ENCODE peak calls at places on chromosomes 16 and 17, in five cellular contexts. F is transverse colon, C is tibial artery, J is lung, P is A549. L is an unnamed sample.

GRCh38 chr16:30068750-30069574 is 3.4 kb downstream of the ALDOA start:
- DNase-seq in F (peak), C (no peak), J (no peak), P (peak), L (no peak)

GRCh38 chr17:48612456-48612853 is 1.6 kb upstream of the HOXB7 start:
- DNase-seq in F (no peak), C (no peak), J (no peak), P (peak), L (no peak)

GRCh38 chr17:74394977-74395376 is 27.7 kb downstream of the GPR142 start:
- DNase-seq in F (peak), C (no peak), J (no peak), P (peak), L (no peak)

GRCh38 chr16:62225675-62226074 is 189.4 kb upstream of the CDH8 start:
- DNase-seq in F (peak), C (peak), J (peak), P (peak), L (peak)

GRCh38 chr17:32020943-32021617 is 13.9 kb downstream of the LRRC37B start:
- DNase-seq in F (no peak), C (no peak), J (no peak), P (no peak), L (no peak)

GRCh38 chr17:16415031-16415924 is at the start of gene TRPV2:
- DNase-seq in F (peak), C (no peak), J (no peak), P (peak), L (no peak)

GRCh38 chr16:66677179-66677578 is 19.4 kb downstream of the CMTM4 start:
- DNase-seq in F (no peak), C (no peak), J (no peak), P (no peak), L (no peak)

GRCh38 chr17:42088736-42089135 is 9.5 kb downstream of the ZNF385C start:
- DNase-seq in F (no peak), C (no peak), J (no peak), P (no peak), L (no peak)

GRCh38 chr16:72468582-72468981 is 296.6 kb upstream of the PMFBP1 start:
- DNase-seq in F (no peak), C (no peak), J (no peak), P (no peak), L (no peak)

GRCh38 chr16:21116148-21116693 is 34.4 kb downstream of the DNAH3 start:
- DNase-seq in F (no peak), C (no peak), J (no peak), P (no peak), L (no peak)

GRCh38 chr16:5451641-5452040 is 354.0 kb upstream of the EEF2KMT start:
- DNase-seq in F (no peak), C (no peak), J (no peak), P (no peak), L (no peak)

GRCh38 chr17:27939489-27940465 is 46.6 kb upstream of the LYRM9 start:
- DNase-seq in F (no peak), C (no peak), J (no peak), P (no peak), L (no peak)

GRCh38 chr17:63701477-63702222 is 1.7 kb upstream of the LIMD2 start:
- DNase-seq in F (peak), C (no peak), J (no peak), P (no peak), L (peak)

GRCh38 chr16:83704656-83705055 is 103.1 kb upstream of the HSBP1 start:
- DNase-seq in F (no peak), C (no peak), J (no peak), P (no peak), L (no peak)

GRCh38 chr16:83606486-83607030 is 201.2 kb upstream of the HSBP1 start:
- DNase-seq in F (no peak), C (no peak), J (no peak), P (peak), L (no peak)

GRCh38 chr16:81494434-81494806 is 49.8 kb downstream of the CMIP start:
- DNase-seq in F (no peak), C (no peak), J (no peak), P (no peak), L (no peak)

GRCh38 chr17:16328997-16329396 is 24.3 kb downstream of the CENPV start:
- DNase-seq in F (no peak), C (no peak), J (no peak), P (no peak), L (no peak)

GRCh38 chr17:76003915-76004314 is 3.3 kb downstream of the CDK3 start:
- DNase-seq in F (no peak), C (no peak), J (no peak), P (no peak), L (peak)

GRCh38 chr17:40153603-40154238 is 13.4 kb downstream of the CASC3 start:
- DNase-seq in F (no peak), C (no peak), J (no peak), P (no peak), L (no peak)

GRCh38 chr16:85665929-85666328 is 22.8 kb downstream of the GINS2 start:
- DNase-seq in F (no peak), C (no peak), J (no peak), P (no peak), L (no peak)

GRCh38 chr17:42333053-42333452 is 44.8 kb downstream of the STAT5A start:
- DNase-seq in F (no peak), C (no peak), J (no peak), P (no peak), L (no peak)

GRCh38 chr16:72856797-72857196 is 191.1 kb downstream of the ZFHX3 start:
- DNase-seq in F (no peak), C (no peak), J (no peak), P (peak), L (no peak)

GRCh38 chr17:6456914-6457687 is 12.8 kb downstream of the PIMREG start:
- DNase-seq in F (peak), C (no peak), J (no peak), P (peak), L (no peak)

DNA sequence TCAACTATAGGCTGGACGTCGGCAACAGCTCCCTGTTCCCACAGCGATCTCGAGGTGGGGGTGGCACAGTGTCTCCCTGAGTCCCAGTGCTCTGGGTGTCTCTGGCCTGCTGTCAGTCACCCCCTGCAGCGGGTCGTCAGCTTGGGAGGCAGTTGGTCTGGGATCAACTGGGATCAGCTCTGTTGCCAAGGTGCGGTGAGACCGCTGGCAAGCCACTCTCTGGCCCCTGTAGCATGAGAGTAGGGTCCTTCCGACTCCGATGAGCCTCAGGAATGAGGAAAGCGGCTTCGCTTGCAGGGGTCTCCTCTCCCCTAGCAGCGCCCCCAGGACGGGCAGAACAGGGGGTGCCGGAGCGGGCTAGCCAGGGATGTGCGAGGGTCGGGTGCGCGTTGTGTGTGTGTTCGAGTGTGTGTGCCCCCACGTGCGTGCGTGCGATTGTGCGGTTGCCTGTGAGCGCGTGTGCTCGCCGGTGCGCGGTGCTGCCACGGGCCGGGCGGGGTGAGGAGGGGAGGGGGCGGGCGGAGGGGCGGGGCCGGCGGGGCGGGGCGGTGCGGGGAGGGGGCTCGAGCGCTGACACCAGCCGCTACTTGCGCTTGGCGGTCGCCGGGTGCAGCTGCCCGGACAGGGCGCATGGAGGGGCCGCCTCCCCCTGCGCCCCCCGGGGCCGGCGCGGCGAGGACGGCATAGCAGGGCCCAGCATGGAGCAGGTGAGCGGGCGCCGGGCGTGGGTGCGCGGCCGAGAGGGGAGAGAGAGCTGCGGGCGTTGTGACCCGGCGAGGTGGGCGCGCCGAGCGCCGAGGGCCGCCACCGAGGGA is 9.4 kb upstream of the ARHGAP23 start:
- DNase-seq in F (no peak), C (no peak), J (no peak), P (no peak), L (no peak)
- H3K4me3 ChIP-seq in F (peak), C (peak), J (no peak), P (peak), L (peak)

GRCh38 chr16:58234831-58235595 is 37.1 kb upstream of the CSNK2A2 start:
- DNase-seq in F (no peak), C (no peak), J (no peak), P (no peak), L (no peak)

GRCh38 chr16:58235663-58236062 is 37.8 kb upstream of the CSNK2A2 start:
- DNase-seq in F (no peak), C (no peak), J (no peak), P (no peak), L (no peak)

GRCh38 chr16:58236831-58237230 is 38.9 kb upstream of the CSNK2A2 start:
- DNase-seq in F (no peak), C (no peak), J (no peak), P (no peak), L (no peak)

GRCh38 chr16:58236231-58236690 is 38.4 kb upstream of the CSNK2A2 start:
- DNase-seq in F (peak), C (peak), J (peak), P (peak), L (peak)
- H3K4me3 ChIP-seq in F (peak), C (peak), J (no peak), P (peak), L (peak)

GRCh38 chr17:62676952-62677596 is 49.6 kb downstream of the MRC2 start:
- DNase-seq in F (no peak), C (no peak), J (no peak), P (no peak), L (no peak)
- H3K4me3 ChIP-seq in F (no peak), C (no peak), J (no peak), P (no peak), L (no peak)

GRCh38 chr17:4899341-4900230 is at the start of gene C17orf107:
- DNase-seq in F (peak), C (peak), J (peak), P (no peak), L (peak)

GRCh38 chr17:4898927-4899326 is 409 bp upstream of the C17orf107 start:
- DNase-seq in F (no peak), C (no peak), J (no peak), P (no peak), L (no peak)

GRCh38 chr17:4901648-4902344 is 1.1 kb downstream of the CHRNE start:
- DNase-seq in F (no peak), C (no peak), J (no peak), P (no peak), L (peak)

GRCh38 chr17:4901108-4901647 is 1.7 kb downstream of the CHRNE start:
- DNase-seq in F (no peak), C (no peak), J (no peak), P (no peak), L (no peak)

GRCh38 chr17:4900231-4901107 is 1.1 kb downstream of the C17orf107 start:
- DNase-seq in F (peak), C (no peak), J (no peak), P (no peak), L (no peak)
- H3K4me3 ChIP-seq in F (no peak), C (peak), J (no peak), P (no peak), L (peak)

DNA sequence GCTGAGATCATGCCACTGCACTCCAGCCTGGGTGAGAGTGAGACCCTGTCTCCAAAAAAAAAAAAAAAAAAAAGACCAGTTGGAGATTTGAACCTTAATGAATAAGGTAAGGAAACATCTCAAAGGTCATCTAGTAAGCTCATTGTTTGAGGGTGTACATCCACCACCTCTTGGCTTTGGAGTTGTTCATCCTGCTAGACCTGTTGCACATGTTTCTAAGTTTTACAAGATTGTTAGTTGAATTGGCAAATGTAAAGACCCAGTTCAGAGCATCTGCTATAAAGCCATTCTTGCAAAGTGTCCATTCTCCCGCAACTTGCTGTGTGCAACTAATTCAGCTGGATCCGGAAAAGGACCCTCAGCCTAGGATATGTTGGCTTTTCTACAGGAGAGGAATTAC is 1.5 kb downstream of the PSMD7 start:
- DNase-seq in F (no peak), C (no peak), J (no peak), P (no peak), L (no peak)
- H3K4me3 ChIP-seq in F (no peak), C (peak), J (no peak), P (peak), L (no peak)

L was measured in testis.